ENCODE peak calls at places on chromosomes 4 and X, in seven cellular contexts. Y is HepG2, X is GM12878, Z is HCT116, V is H1, L is K562, W is SK-N-SH. Q is an unnamed sample.

GRCh38 chrX:129779747-129780146 is at the start of gene SASH3:
- DNase-seq in Y (no peak), L (no peak), V (no peak), Z (no peak), W (no peak), X (no peak), Q (no peak)

GRCh38 chr4:123599061-123599919 is 202.7 kb downstream of the SPRY1 start:
- DNase-seq in Z (no peak), L (no peak), X (no peak), W (no peak), Y (peak), V (no peak), Q (no peak)

GRCh38 chrX:68658530-68658929 is 11.1 kb downstream of the STARD8 start:
- DNase-seq in W (no peak), Z (no peak), Y (no peak), V (no peak), X (no peak), L (no peak), Q (no peak)

GRCh38 chr4:22678851-22679517 is 13.8 kb upstream of the GBA3 start:
- DNase-seq in W (no peak), L (no peak), X (no peak), Y (no peak), V (no peak), Z (no peak), Q (no peak)

GRCh38 chr4:78166582-78166981 is 109.5 kb downstream of the FRAS1 start:
- DNase-seq in X (no peak), Y (no peak), V (no peak), W (no peak), L (no peak), Z (no peak), Q (no peak)

GRCh38 chrX:118660085-118660484 is 67.3 kb upstream of the IL13RA1 start:
- DNase-seq in L (no peak), V (no peak), Y (no peak), X (no peak), Z (no peak), W (no peak), Q (no peak)

GRCh38 chrX:148732743-148733142 is 232.3 kb downstream of the AFF2 start:
- DNase-seq in Z (no peak), X (no peak), L (no peak), W (no peak), Y (no peak), V (no peak), Q (no peak)

GRCh38 chr4:25560605-25561004 is 95.0 kb upstream of the SLC34A2 start:
- DNase-seq in L (no peak), X (no peak), Z (no peak), Y (no peak), V (no peak), W (no peak), Q (no peak)

GRCh38 chr4:86359944-86360478 is at the start of gene MAPK10:
- DNase-seq in L (no peak), Z (no peak), V (peak), X (peak), Y (no peak), W (peak), Q (peak)

GRCh38 chrX:39981946-39982345 is 115.8 kb downstream of the BCOR start:
- DNase-seq in L (no peak), V (no peak), W (no peak), X (no peak), Y (no peak), Z (no peak), Q (no peak)

GRCh38 chr4:23401572-23401971 is 488.3 kb downstream of the PPARGC1A start:
- DNase-seq in X (no peak), W (no peak), L (no peak), Y (no peak), V (no peak), Z (no peak), Q (no peak)

GRCh38 chr4:94491322-94491721 is 39.6 kb downstream of the PDLIM5 start:
- DNase-seq in L (no peak), V (no peak), X (no peak), Z (no peak), W (no peak), Y (no peak), Q (no peak)

GRCh38 chr4:78781086-78781630 is 5.0 kb downstream of the BMP2K start:
- DNase-seq in L (no peak), W (no peak), Z (no peak), V (no peak), Y (no peak), X (no peak), Q (no peak)

GRCh38 chr4:122548452-122548851 is 72.4 kb downstream of the IL21 start:
- DNase-seq in V (no peak), L (no peak), Z (no peak), X (no peak), W (no peak), Y (no peak), Q (no peak)

GRCh38 chr4:138706206-138706605 is 309.4 kb upstream of the NOCT start:
- DNase-seq in V (no peak), Z (no peak), W (no peak), Y (no peak), L (no peak), X (no peak), Q (no peak)

GRCh38 chrX:54786972-54787371 is 11.1 kb downstream of the ITIH6 start:
- DNase-seq in V (no peak), W (no peak), X (no peak), Z (no peak), L (no peak), Y (no peak), Q (no peak)

GRCh38 chr4:850323-850945 is 24.5 kb upstream of the CPLX1 start:
- DNase-seq in V (no peak), L (no peak), Z (no peak), W (peak), X (no peak), Y (no peak), Q (no peak)
- TF ChIP-seq YY1 in V (no peak), L (no peak), Z (no peak), W (no peak), X (no peak), Y (no peak), Q (no peak)

GRCh38 chr4:179164642-179165338 is 1722.6 kb upstream of the AGA start:
- DNase-seq in Y (no peak), L (no peak), Z (no peak), W (no peak), X (no peak), V (no peak), Q (no peak)
- H3K9ac ChIP-seq in Y (no peak), L (no peak), Z (no peak), W (no peak), X (no peak), V (no peak), Q (no peak)

GRCh38 chr4:26682436-26682835 is 98.6 kb downstream of the TBC1D19 start:
- DNase-seq in Z (no peak), W (no peak), L (no peak), X (no peak), Y (no peak), V (no peak), Q (no peak)

GRCh38 chr4:26692014-26692726 is 108.3 kb downstream of the TBC1D19 start:
- DNase-seq in V (peak), W (no peak), Z (no peak), L (peak), X (no peak), Y (no peak), Q (peak)

GRCh38 chr4:26687728-26688127 is 103.8 kb downstream of the TBC1D19 start:
- DNase-seq in V (no peak), Y (no peak), X (no peak), L (no peak), W (no peak), Z (no peak), Q (no peak)
- TF ChIP-seq YY1 in V (no peak), Y (no peak), X (no peak), L (no peak), W (no peak), Z (no peak), Q (no peak)

DNA sequence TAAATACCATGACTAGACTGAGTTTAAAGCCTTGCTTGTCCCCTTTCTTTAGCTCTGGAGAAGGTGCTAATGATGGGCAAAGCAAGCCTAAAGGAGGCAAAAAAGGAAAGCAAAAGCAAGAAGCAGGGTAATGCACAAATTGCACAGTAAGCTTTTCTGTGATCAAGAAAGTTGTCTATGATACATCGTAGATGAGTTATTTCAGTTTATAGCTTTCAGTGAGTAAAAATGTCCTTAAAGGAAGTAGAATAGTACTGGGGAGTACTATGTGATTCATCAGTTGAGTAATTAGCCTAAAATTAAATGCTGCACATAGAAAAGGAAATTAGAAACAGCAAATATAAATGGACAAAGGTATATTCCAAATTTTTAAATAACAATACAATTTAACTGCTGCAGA is 50.2 kb upstream of the PDE5A start:
- DNase-seq in Z (no peak), Y (no peak), V (no peak), W (no peak), X (no peak), L (no peak), Q (no peak)
- H3K9ac ChIP-seq in Z (no peak), Y (no peak), V (no peak), W (no peak), X (no peak), L (no peak), Q (no peak)

GRCh38 chrX:11968470-11968869 is 169.8 kb upstream of the FRMPD4 start:
- DNase-seq in X (no peak), L (no peak), W (no peak), Y (peak), Z (no peak), V (no peak), Q (no peak)
- TF ChIP-seq YY1 in X (no peak), L (no peak), W (no peak), Y (no peak), Z (no peak), V (no peak), Q (no peak)

GRCh38 chr4:128393111-128393704 is 105.6 kb upstream of the PGRMC2 start:
- DNase-seq in V (no peak), Y (no peak), W (peak), Z (no peak), L (no peak), X (no peak), Q (no peak)
- H3K9ac ChIP-seq in V (no peak), Y (no peak), W (no peak), Z (no peak), L (no peak), X (no peak), Q (no peak)

GRCh38 chrX:1903380-1903935 is 288.6 kb downstream of the ASMT start:
- DNase-seq in X (no peak), Y (peak), W (no peak), L (no peak), V (no peak), Z (peak), Q (no peak)
- TF ChIP-seq YY1 in X (no peak), Y (no peak), W (no peak), L (no peak), V (no peak), Z (no peak), Q (no peak)

DNA sequence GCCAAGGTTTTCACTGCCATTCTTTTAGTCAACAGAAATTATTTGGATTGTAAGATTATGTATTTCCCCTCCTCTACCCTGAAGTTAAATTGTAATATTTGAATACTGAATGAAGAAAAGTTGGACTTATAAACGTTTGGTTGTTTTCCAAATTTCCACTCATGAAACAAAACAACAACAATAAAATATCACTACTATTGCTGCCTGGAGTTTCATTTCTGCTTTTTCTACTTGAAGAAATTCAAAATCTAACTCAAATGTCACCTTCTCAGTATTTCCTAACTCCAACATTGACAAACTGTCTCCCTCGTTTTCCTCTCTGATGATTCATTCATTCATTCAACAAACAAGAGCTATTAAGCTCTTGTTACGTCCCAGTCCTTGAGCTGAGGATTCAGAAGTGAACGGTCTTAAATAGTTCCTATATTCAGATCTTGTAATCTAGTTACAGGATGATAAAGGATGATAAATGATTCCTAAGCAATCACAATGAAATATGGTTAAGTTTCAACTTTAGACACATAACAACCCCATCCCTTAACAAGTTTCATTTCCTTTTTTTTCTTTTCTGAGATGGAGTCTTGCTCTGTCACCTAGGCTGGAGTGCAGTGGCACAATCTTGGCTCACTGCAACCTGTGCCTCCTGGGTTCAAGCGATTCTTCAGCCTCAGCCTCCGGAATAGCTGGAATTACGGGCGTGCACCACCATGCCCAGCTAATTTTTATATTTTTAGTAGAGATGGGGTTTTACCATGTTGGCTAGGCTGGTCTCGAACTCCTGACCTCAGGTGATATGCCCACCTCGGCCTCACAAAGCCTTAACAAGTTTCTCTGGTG is 1.7 kb downstream of the SLC9B2 start:
- DNase-seq in W (no peak), Y (no peak), L (no peak), V (no peak), X (peak), Z (no peak), Q (no peak)
- H3K9ac ChIP-seq in W (no peak), Y (peak), L (peak), V (no peak), X (peak), Z (peak), Q (no peak)